ENCODE peak calls at places on chromosomes 7 and 10, in ten cellular contexts. One of them, this sample, is unnamed.

GRCh38 chr10:112230325-112230988 is 46.9 kb upstream of the GPAM start:
- DNase-seq in pancreas: no peak
- DNase-seq in SHP77 treated with DMSO at 0.1 percent for 48 hours: no peak
- DNase-seq in BE2C: no peak
- DNase-seq in activated effector memory CD4-positive, alpha-beta T cell treated with Interleukin-2 at 50 U/mL for 16 hours: no peak
- DNase-seq in skeletal muscle cell: no peak
- DNase-seq in HTR-8/SVneo: no peak
- DNase-seq in Caki2: no peak
- DNase-seq in activated CD4-positive, alpha-beta T cell treated with anti-CD3 and anti-CD28 coated beads for 4 hours: no peak
- DNase-seq in gastrocnemius medialis: no peak
- DNase-seq in this sample: no peak

GRCh38 chr10:3777876-3778707 is 6.9 kb downstream of the KLF6 start:
- DNase-seq in pancreas: no peak
- DNase-seq in SHP77 treated with DMSO at 0.1 percent for 48 hours: no peak
- DNase-seq in BE2C: no peak
- DNase-seq in activated effector memory CD4-positive, alpha-beta T cell treated with Interleukin-2 at 50 U/mL for 16 hours: no peak
- DNase-seq in skeletal muscle cell: no peak
- DNase-seq in HTR-8/SVneo: no peak
- DNase-seq in Caki2: no peak
- DNase-seq in activated CD4-positive, alpha-beta T cell treated with anti-CD3 and anti-CD28 coated beads for 4 hours: no peak
- DNase-seq in gastrocnemius medialis: no peak
- DNase-seq in this sample: no peak

GRCh38 chr10:11377267-11377666 is 234.2 kb downstream of the USP6NL start:
- DNase-seq in pancreas: no peak
- DNase-seq in SHP77 treated with DMSO at 0.1 percent for 48 hours: no peak
- DNase-seq in BE2C: no peak
- DNase-seq in activated effector memory CD4-positive, alpha-beta T cell treated with Interleukin-2 at 50 U/mL for 16 hours: no peak
- DNase-seq in skeletal muscle cell: no peak
- DNase-seq in HTR-8/SVneo: no peak
- DNase-seq in Caki2: no peak
- DNase-seq in activated CD4-positive, alpha-beta T cell treated with anti-CD3 and anti-CD28 coated beads for 4 hours: no peak
- DNase-seq in gastrocnemius medialis: no peak
- DNase-seq in this sample: no peak

GRCh38 chr10:29328988-29329387 is 40.1 kb downstream of the LYZL1 start:
- DNase-seq in pancreas: no peak
- DNase-seq in SHP77 treated with DMSO at 0.1 percent for 48 hours: no peak
- DNase-seq in BE2C: no peak
- DNase-seq in activated effector memory CD4-positive, alpha-beta T cell treated with Interleukin-2 at 50 U/mL for 16 hours: no peak
- DNase-seq in skeletal muscle cell: peak
- DNase-seq in HTR-8/SVneo: peak
- DNase-seq in Caki2: no peak
- DNase-seq in activated CD4-positive, alpha-beta T cell treated with anti-CD3 and anti-CD28 coated beads for 4 hours: no peak
- DNase-seq in gastrocnemius medialis: peak
- DNase-seq in this sample: no peak

GRCh38 chr10:30691601-30692015 is 62.1 kb upstream of the LYZL2 start:
- DNase-seq in pancreas: no peak
- DNase-seq in SHP77 treated with DMSO at 0.1 percent for 48 hours: no peak
- DNase-seq in BE2C: no peak
- DNase-seq in activated effector memory CD4-positive, alpha-beta T cell treated with Interleukin-2 at 50 U/mL for 16 hours: no peak
- DNase-seq in skeletal muscle cell: peak
- DNase-seq in HTR-8/SVneo: peak
- DNase-seq in Caki2: no peak
- DNase-seq in activated CD4-positive, alpha-beta T cell treated with anti-CD3 and anti-CD28 coated beads for 4 hours: no peak
- DNase-seq in gastrocnemius medialis: no peak
- DNase-seq in this sample: no peak

GRCh38 chr7:5997210-5997808 is 11.5 kb downstream of the PMS2 start:
- DNase-seq in pancreas: no peak
- DNase-seq in SHP77 treated with DMSO at 0.1 percent for 48 hours: peak
- DNase-seq in BE2C: peak
- DNase-seq in activated effector memory CD4-positive, alpha-beta T cell treated with Interleukin-2 at 50 U/mL for 16 hours: peak
- DNase-seq in skeletal muscle cell: no peak
- DNase-seq in HTR-8/SVneo: peak
- DNase-seq in Caki2: peak
- DNase-seq in activated CD4-positive, alpha-beta T cell treated with anti-CD3 and anti-CD28 coated beads for 4 hours: peak
- DNase-seq in gastrocnemius medialis: no peak
- DNase-seq in this sample: no peak

GRCh38 chr10:112524637-112525036 is 77.6 kb downstream of the VTI1A start:
- DNase-seq in pancreas: no peak
- DNase-seq in SHP77 treated with DMSO at 0.1 percent for 48 hours: no peak
- DNase-seq in BE2C: no peak
- DNase-seq in activated effector memory CD4-positive, alpha-beta T cell treated with Interleukin-2 at 50 U/mL for 16 hours: no peak
- DNase-seq in skeletal muscle cell: no peak
- DNase-seq in HTR-8/SVneo: no peak
- DNase-seq in Caki2: no peak
- DNase-seq in activated CD4-positive, alpha-beta T cell treated with anti-CD3 and anti-CD28 coated beads for 4 hours: no peak
- DNase-seq in gastrocnemius medialis: no peak
- DNase-seq in this sample: no peak

GRCh38 chr10:48251152-48251524 is 23.4 kb downstream of the FRMPD2 start:
- DNase-seq in pancreas: no peak
- DNase-seq in SHP77 treated with DMSO at 0.1 percent for 48 hours: no peak
- DNase-seq in BE2C: no peak
- DNase-seq in activated effector memory CD4-positive, alpha-beta T cell treated with Interleukin-2 at 50 U/mL for 16 hours: no peak
- DNase-seq in skeletal muscle cell: no peak
- DNase-seq in HTR-8/SVneo: no peak
- DNase-seq in Caki2: no peak
- DNase-seq in activated CD4-positive, alpha-beta T cell treated with anti-CD3 and anti-CD28 coated beads for 4 hours: no peak
- DNase-seq in gastrocnemius medialis: no peak
- DNase-seq in this sample: no peak

GRCh38 chr10:14605231-14605925 is 169.3 kb downstream of the FAM107B start:
- DNase-seq in pancreas: no peak
- DNase-seq in SHP77 treated with DMSO at 0.1 percent for 48 hours: no peak
- DNase-seq in BE2C: no peak
- DNase-seq in activated effector memory CD4-positive, alpha-beta T cell treated with Interleukin-2 at 50 U/mL for 16 hours: no peak
- DNase-seq in skeletal muscle cell: no peak
- DNase-seq in HTR-8/SVneo: no peak
- DNase-seq in Caki2: peak
- DNase-seq in activated CD4-positive, alpha-beta T cell treated with anti-CD3 and anti-CD28 coated beads for 4 hours: peak
- DNase-seq in gastrocnemius medialis: no peak
- DNase-seq in this sample: no peak

GRCh38 chr10:88253-88652 is 39.2 kb upstream of the TUBB8 start:
- DNase-seq in pancreas: no peak
- DNase-seq in SHP77 treated with DMSO at 0.1 percent for 48 hours: no peak
- DNase-seq in BE2C: no peak
- DNase-seq in activated effector memory CD4-positive, alpha-beta T cell treated with Interleukin-2 at 50 U/mL for 16 hours: no peak
- DNase-seq in skeletal muscle cell: no peak
- DNase-seq in HTR-8/SVneo: no peak
- DNase-seq in Caki2: no peak
- DNase-seq in activated CD4-positive, alpha-beta T cell treated with anti-CD3 and anti-CD28 coated beads for 4 hours: no peak
- DNase-seq in gastrocnemius medialis: no peak
- DNase-seq in this sample: no peak

GRCh38 chr10:52566471-52567246 is 205.9 kb downstream of the MBL2 start:
- DNase-seq in pancreas: no peak
- DNase-seq in SHP77 treated with DMSO at 0.1 percent for 48 hours: no peak
- DNase-seq in BE2C: peak
- DNase-seq in activated effector memory CD4-positive, alpha-beta T cell treated with Interleukin-2 at 50 U/mL for 16 hours: no peak
- DNase-seq in skeletal muscle cell: peak
- DNase-seq in HTR-8/SVneo: peak
- DNase-seq in Caki2: peak
- DNase-seq in activated CD4-positive, alpha-beta T cell treated with anti-CD3 and anti-CD28 coated beads for 4 hours: no peak
- DNase-seq in gastrocnemius medialis: no peak
- DNase-seq in this sample: peak

GRCh38 chr7:30196408-30196807 is 61.6 kb downstream of the MTURN start:
- DNase-seq in pancreas: no peak
- DNase-seq in SHP77 treated with DMSO at 0.1 percent for 48 hours: no peak
- DNase-seq in BE2C: no peak
- DNase-seq in activated effector memory CD4-positive, alpha-beta T cell treated with Interleukin-2 at 50 U/mL for 16 hours: no peak
- DNase-seq in skeletal muscle cell: no peak
- DNase-seq in HTR-8/SVneo: no peak
- DNase-seq in Caki2: no peak
- DNase-seq in activated CD4-positive, alpha-beta T cell treated with anti-CD3 and anti-CD28 coated beads for 4 hours: no peak
- DNase-seq in gastrocnemius medialis: no peak
- DNase-seq in this sample: no peak

GRCh38 chr7:91373401-91373800 is 109.2 kb downstream of the FZD1 start:
- DNase-seq in pancreas: no peak
- DNase-seq in SHP77 treated with DMSO at 0.1 percent for 48 hours: no peak
- DNase-seq in BE2C: no peak
- DNase-seq in activated effector memory CD4-positive, alpha-beta T cell treated with Interleukin-2 at 50 U/mL for 16 hours: no peak
- DNase-seq in skeletal muscle cell: no peak
- DNase-seq in HTR-8/SVneo: no peak
- DNase-seq in Caki2: no peak
- DNase-seq in activated CD4-positive, alpha-beta T cell treated with anti-CD3 and anti-CD28 coated beads for 4 hours: no peak
- DNase-seq in gastrocnemius medialis: no peak
- DNase-seq in this sample: no peak

GRCh38 chr7:74305987-74306736 is 17.0 kb downstream of the CLIP2 start:
- DNase-seq in pancreas: no peak
- DNase-seq in SHP77 treated with DMSO at 0.1 percent for 48 hours: no peak
- DNase-seq in BE2C: no peak
- DNase-seq in activated effector memory CD4-positive, alpha-beta T cell treated with Interleukin-2 at 50 U/mL for 16 hours: no peak
- DNase-seq in skeletal muscle cell: no peak
- DNase-seq in HTR-8/SVneo: no peak
- DNase-seq in Caki2: no peak
- DNase-seq in activated CD4-positive, alpha-beta T cell treated with anti-CD3 and anti-CD28 coated beads for 4 hours: no peak
- DNase-seq in gastrocnemius medialis: no peak
- DNase-seq in this sample: no peak

GRCh38 chr10:11881477-11882417 is 58.6 kb downstream of the PROSER2 start:
- DNase-seq in pancreas: no peak
- DNase-seq in SHP77 treated with DMSO at 0.1 percent for 48 hours: no peak
- DNase-seq in BE2C: no peak
- DNase-seq in activated effector memory CD4-positive, alpha-beta T cell treated with Interleukin-2 at 50 U/mL for 16 hours: no peak
- DNase-seq in skeletal muscle cell: no peak
- DNase-seq in HTR-8/SVneo: peak
- DNase-seq in Caki2: peak
- DNase-seq in activated CD4-positive, alpha-beta T cell treated with anti-CD3 and anti-CD28 coated beads for 4 hours: no peak
- DNase-seq in gastrocnemius medialis: no peak
- DNase-seq in this sample: peak

GRCh38 chr7:94700926-94701554 is 45.1 kb upstream of the SGCE start:
- DNase-seq in pancreas: no peak
- DNase-seq in SHP77 treated with DMSO at 0.1 percent for 48 hours: no peak
- DNase-seq in BE2C: no peak
- DNase-seq in activated effector memory CD4-positive, alpha-beta T cell treated with Interleukin-2 at 50 U/mL for 16 hours: no peak
- DNase-seq in skeletal muscle cell: no peak
- DNase-seq in HTR-8/SVneo: no peak
- DNase-seq in Caki2: no peak
- DNase-seq in activated CD4-positive, alpha-beta T cell treated with anti-CD3 and anti-CD28 coated beads for 4 hours: no peak
- DNase-seq in gastrocnemius medialis: no peak
- DNase-seq in this sample: no peak

GRCh38 chr7:36286241-36286640 is 103.4 kb upstream of the ANLN start:
- DNase-seq in pancreas: peak
- DNase-seq in SHP77 treated with DMSO at 0.1 percent for 48 hours: no peak
- DNase-seq in BE2C: no peak
- DNase-seq in activated effector memory CD4-positive, alpha-beta T cell treated with Interleukin-2 at 50 U/mL for 16 hours: peak
- DNase-seq in skeletal muscle cell: no peak
- DNase-seq in HTR-8/SVneo: no peak
- DNase-seq in Caki2: no peak
- DNase-seq in activated CD4-positive, alpha-beta T cell treated with anti-CD3 and anti-CD28 coated beads for 4 hours: peak
- DNase-seq in gastrocnemius medialis: no peak
- DNase-seq in this sample: no peak

GRCh38 chr7:28579571-28579970 is 167.3 kb downstream of the CREB5 start:
- DNase-seq in pancreas: no peak
- DNase-seq in SHP77 treated with DMSO at 0.1 percent for 48 hours: no peak
- DNase-seq in BE2C: no peak
- DNase-seq in activated effector memory CD4-positive, alpha-beta T cell treated with Interleukin-2 at 50 U/mL for 16 hours: no peak
- DNase-seq in skeletal muscle cell: no peak
- DNase-seq in HTR-8/SVneo: no peak
- DNase-seq in Caki2: peak
- DNase-seq in activated CD4-positive, alpha-beta T cell treated with anti-CD3 and anti-CD28 coated beads for 4 hours: no peak
- DNase-seq in gastrocnemius medialis: no peak
- DNase-seq in this sample: no peak

GRCh38 chr10:8817303-8817702 is 762.8 kb downstream of the GATA3 start:
- DNase-seq in pancreas: no peak
- DNase-seq in SHP77 treated with DMSO at 0.1 percent for 48 hours: no peak
- DNase-seq in BE2C: peak
- DNase-seq in activated effector memory CD4-positive, alpha-beta T cell treated with Interleukin-2 at 50 U/mL for 16 hours: no peak
- DNase-seq in skeletal muscle cell: no peak
- DNase-seq in HTR-8/SVneo: no peak
- DNase-seq in Caki2: no peak
- DNase-seq in activated CD4-positive, alpha-beta T cell treated with anti-CD3 and anti-CD28 coated beads for 4 hours: no peak
- DNase-seq in gastrocnemius medialis: no peak
- DNase-seq in this sample: no peak

GRCh38 chr10:127906548-127907377 is at the start of gene PTPRE:
- DNase-seq in pancreas: peak
- DNase-seq in SHP77 treated with DMSO at 0.1 percent for 48 hours: no peak
- DNase-seq in BE2C: peak
- DNase-seq in activated effector memory CD4-positive, alpha-beta T cell treated with Interleukin-2 at 50 U/mL for 16 hours: peak
- DNase-seq in skeletal muscle cell: no peak
- DNase-seq in HTR-8/SVneo: peak
- DNase-seq in Caki2: peak
- DNase-seq in activated CD4-positive, alpha-beta T cell treated with anti-CD3 and anti-CD28 coated beads for 4 hours: peak
- DNase-seq in gastrocnemius medialis: no peak
- DNase-seq in this sample: no peak

GRCh38 chr7:141393056-141393455 is 158.2 kb upstream of the AGK start:
- DNase-seq in pancreas: no peak
- DNase-seq in SHP77 treated with DMSO at 0.1 percent for 48 hours: no peak
- DNase-seq in BE2C: no peak
- DNase-seq in activated effector memory CD4-positive, alpha-beta T cell treated with Interleukin-2 at 50 U/mL for 16 hours: no peak
- DNase-seq in skeletal muscle cell: no peak
- DNase-seq in HTR-8/SVneo: no peak
- DNase-seq in Caki2: no peak
- DNase-seq in activated CD4-positive, alpha-beta T cell treated with anti-CD3 and anti-CD28 coated beads for 4 hours: no peak
- DNase-seq in gastrocnemius medialis: no peak
- DNase-seq in this sample: no peak

GRCh38 chr7:29588900-29589696 is 25.5 kb downstream of the PRR15 start:
- DNase-seq in pancreas: no peak
- DNase-seq in SHP77 treated with DMSO at 0.1 percent for 48 hours: no peak
- DNase-seq in BE2C: peak
- DNase-seq in activated effector memory CD4-positive, alpha-beta T cell treated with Interleukin-2 at 50 U/mL for 16 hours: no peak
- DNase-seq in skeletal muscle cell: no peak
- DNase-seq in HTR-8/SVneo: peak
- DNase-seq in Caki2: peak
- DNase-seq in activated CD4-positive, alpha-beta T cell treated with anti-CD3 and anti-CD28 coated beads for 4 hours: no peak
- DNase-seq in gastrocnemius medialis: no peak
- DNase-seq in this sample: peak

GRCh38 chr10:27445070-27445469 is 59.0 kb upstream of the RAB18 start:
- DNase-seq in pancreas: no peak
- DNase-seq in SHP77 treated with DMSO at 0.1 percent for 48 hours: no peak
- DNase-seq in BE2C: no peak
- DNase-seq in activated effector memory CD4-positive, alpha-beta T cell treated with Interleukin-2 at 50 U/mL for 16 hours: no peak
- DNase-seq in skeletal muscle cell: no peak
- DNase-seq in HTR-8/SVneo: no peak
- DNase-seq in Caki2: no peak
- DNase-seq in activated CD4-positive, alpha-beta T cell treated with anti-CD3 and anti-CD28 coated beads for 4 hours: no peak
- DNase-seq in gastrocnemius medialis: no peak
- DNase-seq in this sample: no peak

GRCh38 chr7:117781707-117782106 is 91.5 kb downstream of the CTTNBP2 start:
- DNase-seq in pancreas: no peak
- DNase-seq in SHP77 treated with DMSO at 0.1 percent for 48 hours: no peak
- DNase-seq in BE2C: no peak
- DNase-seq in activated effector memory CD4-positive, alpha-beta T cell treated with Interleukin-2 at 50 U/mL for 16 hours: no peak
- DNase-seq in skeletal muscle cell: no peak
- DNase-seq in HTR-8/SVneo: no peak
- DNase-seq in Caki2: no peak
- DNase-seq in activated CD4-positive, alpha-beta T cell treated with anti-CD3 and anti-CD28 coated beads for 4 hours: no peak
- DNase-seq in gastrocnemius medialis: no peak
- DNase-seq in this sample: no peak

GRCh38 chr10:75404335-75405200 is 3.0 kb upstream of the ZNF503 start:
- DNase-seq in pancreas: peak
- DNase-seq in SHP77 treated with DMSO at 0.1 percent for 48 hours: no peak
- DNase-seq in BE2C: no peak
- DNase-seq in activated effector memory CD4-positive, alpha-beta T cell treated with Interleukin-2 at 50 U/mL for 16 hours: no peak
- DNase-seq in skeletal muscle cell: no peak
- DNase-seq in HTR-8/SVneo: no peak
- DNase-seq in Caki2: no peak
- DNase-seq in activated CD4-positive, alpha-beta T cell treated with anti-CD3 and anti-CD28 coated beads for 4 hours: no peak
- DNase-seq in gastrocnemius medialis: no peak
- DNase-seq in this sample: no peak

GRCh38 chr7:24728503-24729364 is 28.5 kb downstream of the GSDME start:
- DNase-seq in pancreas: no peak
- DNase-seq in SHP77 treated with DMSO at 0.1 percent for 48 hours: no peak
- DNase-seq in BE2C: no peak
- DNase-seq in activated effector memory CD4-positive, alpha-beta T cell treated with Interleukin-2 at 50 U/mL for 16 hours: no peak
- DNase-seq in skeletal muscle cell: no peak
- DNase-seq in HTR-8/SVneo: no peak
- DNase-seq in Caki2: no peak
- DNase-seq in activated CD4-positive, alpha-beta T cell treated with anti-CD3 and anti-CD28 coated beads for 4 hours: no peak
- DNase-seq in gastrocnemius medialis: no peak
- DNase-seq in this sample: no peak

GRCh38 chr7:143126146-143126545 is 5.7 kb upstream of the PIP start:
- DNase-seq in pancreas: no peak
- DNase-seq in SHP77 treated with DMSO at 0.1 percent for 48 hours: no peak
- DNase-seq in BE2C: no peak
- DNase-seq in activated effector memory CD4-positive, alpha-beta T cell treated with Interleukin-2 at 50 U/mL for 16 hours: no peak
- DNase-seq in skeletal muscle cell: peak
- DNase-seq in HTR-8/SVneo: no peak
- DNase-seq in Caki2: no peak
- DNase-seq in activated CD4-positive, alpha-beta T cell treated with anti-CD3 and anti-CD28 coated beads for 4 hours: no peak
- DNase-seq in gastrocnemius medialis: no peak
- DNase-seq in this sample: no peak